ENCODE peak calls at places on chromosomes 2 and 18, in nine cellular contexts. J is body of pancreas; N is HCT116; C is CD8-positive, alpha-beta T cell; Q is PC-9; G is CD8-positive, alpha-beta memory T cell; U is aorta; W is IMR-90; V is pancreas. R is an unnamed sample.
A peak's percentile ranks its signal among the peaks of the same experiment; 100 is the strongest.

GRCh38 chr2:170271340-170271739 is 93.4 kb downstream of the MYO3B start:
- DNase-seq in W (no peak), G (no peak), Q (no peak), U (no peak), N (no peak), C (no peak), J (no peak), V (no peak), R (peak; percentile 56)

GRCh38 chr18:57002627-57003026 is 144.3 kb upstream of the BOD1L2 start:
- DNase-seq in V (no peak), U (no peak), Q (no peak), N (no peak), W (no peak), J (no peak), G (no peak), C (no peak), R (peak; percentile 52)

GRCh38 chr18:63677490-63678225 is 16.0 kb upstream of the SERPINB3 start:
- DNase-seq in J (no peak), Q (no peak), G (no peak), V (no peak), U (no peak), N (no peak), C (no peak), W (peak; percentile 28), R (no peak)

GRCh38 chr2:100106460-100106859 is 35.9 kb downstream of the AFF3 start:
- DNase-seq in Q (no peak), V (no peak), J (no peak), N (no peak), G (no peak), C (no peak), U (no peak), W (peak; percentile 45), R (no peak)

GRCh38 chr2:217563081-217563480 is 439.7 kb downstream of the TNS1 start:
- DNase-seq in Q (no peak), J (no peak), V (no peak), G (no peak), U (no peak), N (no peak), W (no peak), C (no peak), R (no peak)

GRCh38 chr2:85753035-85753524 is 711 bp upstream of the ATOH8 start:
- DNase-seq in U (peak; percentile 49), N (no peak), W (no peak), C (no peak), Q (no peak), G (no peak), J (no peak), V (no peak), R (no peak)

GRCh38 chr2:157572725-157573124 is 55.9 kb downstream of the ACVR1C start:
- DNase-seq in Q (no peak), W (no peak), N (peak; percentile 13), G (no peak), U (no peak), V (no peak), J (no peak), C (no peak), R (no peak)

GRCh38 chr2:199042660-199043379 is 414.9 kb downstream of the SATB2 start:
- DNase-seq in G (no peak), V (no peak), W (no peak), U (no peak), N (no peak), Q (no peak), J (no peak), C (no peak), R (no peak)

GRCh38 chr2:128784626-128785306 is 466.1 kb upstream of the HS6ST1 start:
- DNase-seq in W (no peak), J (no peak), C (no peak), N (no peak), V (no peak), U (no peak), Q (no peak), G (no peak), R (no peak)

GRCh38 chr2:158486970-158487325 is 30.2 kb downstream of the PKP4 start:
- DNase-seq in Q (no peak), J (no peak), U (no peak), N (no peak), V (no peak), C (no peak), W (peak; percentile 60), G (no peak), R (no peak)

DNA sequence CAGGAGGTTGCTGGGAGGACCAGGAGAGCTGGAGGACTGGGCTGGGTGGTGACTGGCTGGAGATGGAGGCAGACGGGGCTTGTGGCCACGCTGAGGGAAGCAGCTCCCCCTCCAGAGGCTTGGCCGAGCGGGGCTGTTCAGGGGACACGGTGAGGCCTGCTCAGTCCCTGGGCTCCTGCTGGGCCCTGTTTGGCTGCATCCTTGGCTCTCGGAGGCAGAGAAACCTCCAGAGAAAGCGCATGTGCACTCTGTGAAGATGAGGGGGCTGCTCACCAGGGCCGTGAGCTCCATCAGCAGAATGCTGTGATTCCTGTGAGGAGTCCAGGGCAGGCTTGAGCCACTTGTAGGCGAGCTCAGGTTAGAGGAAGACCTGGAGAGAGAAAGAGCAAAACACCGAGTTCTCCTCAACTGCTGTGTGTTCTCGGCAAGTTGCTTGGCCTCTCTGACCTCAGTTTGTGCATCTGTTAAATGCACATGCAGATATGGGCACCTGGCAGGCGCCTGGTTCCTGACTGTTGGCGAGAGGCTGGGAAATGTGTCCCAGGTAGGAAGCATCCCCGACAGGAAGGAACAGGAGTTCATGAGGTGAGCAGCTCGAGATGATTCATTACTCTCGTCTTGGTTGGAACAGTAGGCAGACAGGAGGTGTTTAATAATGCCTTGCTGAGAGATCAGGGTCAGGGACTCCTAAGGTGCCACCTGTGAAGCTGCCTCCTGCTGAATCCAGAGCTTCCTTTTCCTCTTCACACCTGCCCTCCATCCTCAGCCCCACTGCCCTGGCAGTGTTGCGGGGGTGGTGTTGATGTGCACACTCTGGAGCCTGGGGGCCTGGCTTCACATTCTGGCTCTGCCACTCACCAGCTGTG is 941 bp downstream of the ZAP70 start:
- DNase-seq in G (peak; percentile 49), U (no peak), W (no peak), J (peak; percentile 8), C (no peak), V (no peak), N (no peak), Q (no peak), R (no peak)
- H3K9me3 ChIP-seq in G (no peaks in the 10 kb centered on the region), U (no peaks in the 10 kb centered on the region), W (no peaks in the 10 kb centered on the region), J (no peaks in the 10 kb centered on the region), C (no peaks in the 10 kb centered on the region), V (no peaks in the 10 kb centered on the region), N (no peaks in the 10 kb centered on the region), Q (no peaks in the 10 kb centered on the region), R (no peaks in the 10 kb centered on the region)

GRCh38 chr2:61456746-61457420 is 14.0 kb downstream of the USP34 start:
- DNase-seq in V (no peak), U (no peak), W (no peak), N (no peak), J (no peak), G (no peak), Q (no peak), C (no peak), R (no peak)
- H3K4me1 ChIP-seq in V (peaks cover 22% of the 10 kb centered on the region), U (peaks cover 6% of the 10 kb centered on the region), W (peaks cover 3% of the 10 kb centered on the region), N (peaks cover 10% of the 10 kb centered on the region), J (peaks cover 37% of the 10 kb centered on the region), G (peaks cover 53% of the 10 kb centered on the region), Q (no peaks in the 10 kb centered on the region), C (peaks cover 38% of the 10 kb centered on the region), R (no peaks in the 10 kb centered on the region)

DNA sequence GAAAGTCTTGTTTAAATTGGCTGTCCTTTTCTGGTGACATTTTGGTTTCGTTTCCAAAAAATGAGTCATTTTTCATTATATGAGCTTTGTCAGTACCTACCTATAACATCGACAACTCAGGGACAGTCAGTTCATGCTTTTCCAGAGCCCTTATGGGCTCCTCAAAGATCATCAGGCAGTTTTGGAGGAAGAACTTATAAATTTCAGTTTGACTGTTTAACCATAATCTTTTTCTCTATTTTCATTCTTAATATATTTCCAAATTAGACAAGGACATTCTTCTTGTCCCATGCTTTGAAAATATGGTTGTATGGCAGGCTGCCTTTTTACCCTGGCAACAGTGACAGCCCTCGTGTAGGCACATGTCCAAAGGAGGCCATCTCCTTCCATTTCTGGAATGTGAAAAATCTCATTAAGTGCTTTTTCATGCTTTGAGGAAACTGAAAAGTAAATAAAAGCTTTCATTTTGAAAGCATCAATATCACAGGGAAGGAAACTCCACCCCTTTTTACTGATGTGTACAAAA is 7.3 kb upstream of the PROC start:
- DNase-seq in N (no peak), C (no peak), W (peak; percentile 56), Q (peak; percentile 48), U (no peak), V (no peak), J (peak; percentile 55), G (no peak), R (peak; percentile 58)
- H3K27ac ChIP-seq in N (no peak overlapping the region), C (no peak overlapping the region), W (no peak overlapping the region), Q (peak overlapping the region; percentile 30), U (peak overlapping the region; percentile 80), V (no peak overlapping the region), J (peak overlapping the region; percentile 57), G (no peak overlapping the region), R (peak overlapping the region; percentile 81)

GRCh38 chr2:177549171-177549570 is 156.6 kb downstream of the AGPS start:
- DNase-seq in W (no peak), C (no peak), J (no peak), N (no peak), Q (no peak), G (no peak), U (no peak), V (no peak), R (no peak)

GRCh38 chr2:177551989-177552413 is 159.4 kb downstream of the AGPS start:
- DNase-seq in N (no peak), G (peak; percentile 51), V (peak; percentile 92), Q (peak; percentile 7), C (no peak), U (peak; percentile 54), J (peak; percentile 92), W (no peak), R (peak; percentile 86)

GRCh38 chr2:177547772-177548171 is 155.2 kb downstream of the AGPS start:
- DNase-seq in Q (no peak), J (no peak), V (no peak), U (no peak), C (no peak), G (no peak), W (no peak), N (no peak), R (no peak)

GRCh38 chr2:177552414-177553175 is 160.0 kb downstream of the AGPS start:
- DNase-seq in Q (peak; percentile 93), U (peak; percentile 92), V (peak; percentile 84), C (peak; percentile 83), G (peak; percentile 97), J (peak; percentile 89), N (peak; percentile 70), W (peak; percentile 88), R (peak; percentile 94)

DNA sequence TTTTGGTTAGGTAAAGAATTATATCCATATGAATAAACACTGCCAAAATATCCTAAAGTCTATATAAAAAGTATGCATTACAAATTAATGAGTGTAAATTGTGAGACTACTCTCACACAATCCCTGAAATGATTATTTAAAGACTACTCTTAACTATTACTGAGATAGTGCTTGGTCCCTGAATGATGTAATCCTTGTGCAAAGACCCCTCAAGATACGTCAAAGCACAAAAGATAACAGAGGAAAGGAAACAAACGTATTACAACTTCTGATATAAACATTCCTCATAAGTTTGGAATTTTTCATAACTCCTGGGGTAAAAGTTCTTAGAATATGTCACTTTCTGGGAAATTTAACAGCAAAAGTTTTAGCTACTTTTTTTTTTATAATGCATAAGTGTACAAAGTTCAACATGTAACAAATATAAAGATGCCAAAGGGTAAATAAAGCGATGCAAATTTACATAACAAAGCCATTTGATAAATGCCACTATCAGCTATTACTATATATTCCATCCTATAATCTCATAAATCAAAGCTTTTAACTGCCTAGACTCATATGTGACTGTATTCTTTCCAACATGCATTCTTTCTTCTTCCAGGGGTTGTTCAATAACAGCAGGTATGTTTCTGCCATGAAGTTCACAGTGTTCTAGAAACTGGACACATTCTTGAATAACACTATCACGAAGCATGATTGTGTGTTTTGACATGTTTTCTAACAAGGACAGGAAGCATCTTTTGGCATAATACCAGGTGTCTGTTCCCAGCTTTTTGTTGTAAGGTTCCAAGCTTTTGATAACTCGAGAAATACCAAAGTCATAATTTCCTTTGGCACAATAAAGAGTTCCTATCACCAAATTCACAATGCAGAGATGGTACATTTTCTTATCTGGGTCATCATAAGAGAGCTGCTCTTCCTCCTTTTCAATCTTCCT is 158.0 kb downstream of the AGPS start:
- DNase-seq in N (no peak), Q (no peak), G (no peak), C (no peak), U (no peak), W (peak; percentile 65), V (no peak), J (no peak), R (no peak)
- H3K9me3 ChIP-seq in N (no peaks in the 10 kb centered on the region), Q (no peaks in the 10 kb centered on the region), G (no peaks in the 10 kb centered on the region), C (no peaks in the 10 kb centered on the region), U (no peaks in the 10 kb centered on the region), W (no peaks in the 10 kb centered on the region), V (no peaks in the 10 kb centered on the region), J (no peaks in the 10 kb centered on the region), R (no peaks in the 10 kb centered on the region)

R was measured in SJCRH30.